ENCODE peak calls at places on chromosomes 4 and X, in nine cellular contexts. I is activated CD4-positive, alpha-beta T cell treated with anti-CD3 and anti-CD28 coated beads for 48 hours; J is MV-4-11; R is GM23338; B is AG04450; O is H4; Q is mesendoderm; S is brain microvascular endothelial cell; Z is astrocyte of the hippocampus. D is an unnamed sample.

GRCh38 chr4:78014889-78015886 is 41.9 kb upstream of the FRAS1 start:
- DNase-seq in I (no peak), J (no peak), R (no peak), B (no peak), O (no peak), Q (no peak), S (no peak), Z (no peak), D (no peak)

GRCh38 chrX:108165349-108166111 is 74.0 kb downstream of the ATG4A start:
- DNase-seq in I (no peak), J (no peak), R (peak), B (peak), O (peak), Q (peak), S (peak), Z (peak), D (no peak)

GRCh38 chrX:31540313-31540712 is 468.5 kb upstream of the FTHL17 start:
- DNase-seq in I (no peak), J (peak), R (no peak), B (no peak), O (no peak), Q (no peak), S (no peak), Z (no peak), D (no peak)

GRCh38 chr4:44674471-44674870 is 3.7 kb upstream of the GUF1 start:
- DNase-seq in I (no peak), J (peak), R (no peak), B (no peak), O (no peak), Q (no peak), S (no peak), Z (no peak), D (no peak)

GRCh38 chr4:84582988-84583870 is at the start of gene CDS1:
- DNase-seq in I (peak), J (no peak), R (peak), B (no peak), O (peak), Q (peak), S (no peak), Z (peak), D (no peak)

GRCh38 chr4:6420036-6420435 is 52.4 kb downstream of the PPP2R2C start:
- DNase-seq in I (no peak), J (no peak), R (no peak), B (no peak), O (no peak), Q (no peak), S (no peak), Z (no peak), D (no peak)

GRCh38 chrX:154051210-154051810 is 31.6 kb upstream of the IRAK1 start:
- DNase-seq in I (peak), J (peak), R (peak), B (peak), O (peak), Q (peak), S (peak), Z (peak), D (no peak)

GRCh38 chr4:101205878-101206277 is 141.4 kb downstream of the PPP3CA start:
- DNase-seq in I (peak), J (peak), R (peak), B (no peak), O (peak), Q (peak), S (peak), Z (peak), D (no peak)

GRCh38 chrX:132491191-132491590 is 2.4 kb upstream of the MBNL3 start:
- DNase-seq in I (peak), J (peak), R (peak), B (no peak), O (peak), Q (peak), S (no peak), Z (no peak), D (no peak)

GRCh38 chrX:25004485-25005032 is 11.2 kb downstream of the ARX start:
- DNase-seq in I (no peak), J (no peak), R (no peak), B (no peak), O (no peak), Q (no peak), S (no peak), Z (peak), D (no peak)

GRCh38 chrX:108310511-108310910 is 127.7 kb downstream of the COL4A6 start:
- DNase-seq in I (no peak), J (no peak), R (no peak), B (no peak), O (peak), Q (no peak), S (no peak), Z (no peak), D (no peak)

GRCh38 chr4:107736924-107737448 is 17.0 kb upstream of the PAPSS1 start:
- DNase-seq in I (peak), J (peak), R (peak), B (no peak), O (peak), Q (peak), S (no peak), Z (peak), D (no peak)

GRCh38 chr4:67122029-67122428 is 423.3 kb downstream of the CENPC start:
- DNase-seq in I (no peak), J (no peak), R (peak), B (no peak), O (peak), Q (peak), S (no peak), Z (peak), D (no peak)

GRCh38 chrX:25941559-25942250 is 196.4 kb upstream of the MAGEB18 start:
- DNase-seq in I (no peak), J (no peak), R (no peak), B (no peak), O (no peak), Q (no peak), S (no peak), Z (peak), D (peak)

GRCh38 chrX:47501226-47502071 is 18.4 kb upstream of the ZNF41 start:
- DNase-seq in I (no peak), J (no peak), R (peak), B (no peak), O (peak), Q (no peak), S (peak), Z (peak), D (no peak)

GRCh38 chr4:6467600-6467999 is 4.8 kb downstream of the PPP2R2C start:
- DNase-seq in I (no peak), J (no peak), R (no peak), B (no peak), O (no peak), Q (no peak), S (no peak), Z (no peak), D (no peak)

D was measured in kidney epithelial cell.